ENCODE peak calls at places on chromosomes 16 and 17, in four cellular contexts. L is A549, E is RWPE1, D is small intestine. Z is an unnamed sample.

GRCh38 chr17:75517277-75517865 is 1.0 kb downstream of the TSEN54 start:
- DNase-seq in L (no peak), E (no peak), D (peak), Z (no peak)

GRCh38 chr17:82752371-82753200 is 721 bp downstream of the TBCD start:
- DNase-seq in L (no peak), E (peak), D (peak), Z (no peak)

GRCh38 chr17:41013606-41014005 is 4.7 kb upstream of the KRTAP3-1 start:
- DNase-seq in L (no peak), E (no peak), D (no peak), Z (no peak)

GRCh38 chr17:42563543-42563942 is 1.6 kb downstream of the COASY start:
- DNase-seq in L (no peak), E (no peak), D (peak), Z (peak)

GRCh38 chr17:66491213-66491612 is 188.8 kb downstream of the PRKCA start:
- DNase-seq in L (no peak), E (no peak), D (no peak), Z (no peak)

GRCh38 chr16:27199747-27200146 is 3.6 kb upstream of the KDM8 start:
- DNase-seq in L (no peak), E (no peak), D (peak), Z (no peak)

GRCh38 chr16:14559809-14560227 is 70.2 kb downstream of the PARN start:
- DNase-seq in L (peak), E (no peak), D (peak), Z (no peak)

GRCh38 chr17:29918922-29919856 is 10.8 kb downstream of the SSH2 start:
- DNase-seq in L (no peak), E (peak), D (no peak), Z (no peak)

GRCh38 chr16:48384305-48384981 is 770 bp downstream of the SIAH1 start:
- DNase-seq in L (peak), E (peak), D (peak), Z (peak)

GRCh38 chr16:15601212-15601879 is 41.6 kb downstream of the MARF1 start:
- DNase-seq in L (no peak), E (no peak), D (no peak), Z (no peak)

GRCh38 chr16:72673118-72673517 is 374.8 kb downstream of the ZFHX3 start:
- DNase-seq in L (peak), E (no peak), D (no peak), Z (no peak)

GRCh38 chr17:81034168-81034777 is 678 bp upstream of the BAIAP2 start:
- DNase-seq in L (no peak), E (no peak), D (no peak), Z (no peak)

GRCh38 chr17:81036128-81036891 is 1.4 kb downstream of the BAIAP2 start:
- DNase-seq in L (no peak), E (no peak), D (no peak), Z (no peak)

GRCh38 chr17:81034779-81035388 is at the start of gene BAIAP2:
- DNase-seq in L (peak), E (peak), D (peak), Z (peak)

GRCh38 chr17:81037026-81037782 is 2.3 kb downstream of the BAIAP2 start:
- DNase-seq in L (no peak), E (peak), D (peak), Z (peak)

DNA sequence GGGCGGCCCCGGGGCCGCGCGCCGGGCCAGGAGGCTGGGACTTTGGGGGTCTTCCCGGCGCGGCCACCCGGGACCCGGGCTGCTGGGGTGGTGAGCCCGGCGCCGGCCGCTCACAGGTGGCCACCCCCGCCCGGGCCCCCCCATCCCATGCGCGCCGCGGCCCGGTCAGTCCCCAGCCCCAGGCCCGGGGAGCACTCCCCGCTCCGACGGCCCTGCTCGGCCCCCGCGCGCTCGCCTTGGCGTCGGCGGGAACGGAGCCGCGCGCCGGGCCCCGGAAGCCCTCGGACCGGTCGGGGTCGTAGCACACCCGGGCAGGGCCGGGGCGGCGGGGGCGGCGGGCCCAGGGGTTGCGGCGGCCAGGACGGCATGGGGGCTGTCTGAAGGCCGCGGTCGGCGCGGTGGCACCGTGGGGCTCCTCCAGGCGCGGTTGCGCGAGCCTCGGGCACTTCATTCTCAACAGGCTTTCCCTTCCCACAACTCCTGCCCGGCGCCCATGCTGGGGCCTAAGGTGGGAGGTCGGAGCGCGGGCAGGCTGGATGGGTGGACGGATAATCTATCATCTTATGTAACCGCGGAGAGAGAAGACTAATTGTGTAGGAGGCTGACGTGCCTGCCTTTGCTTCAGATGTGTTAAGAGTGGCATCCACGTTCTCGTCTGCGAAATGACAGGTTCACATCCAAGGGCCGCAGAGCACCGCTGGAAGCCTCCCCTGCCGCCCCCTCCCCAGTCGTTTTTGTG is 607 bp downstream of the BAIAP2 start:
- DNase-seq in L (no peak), E (no peak), D (no peak), Z (no peak)
- H3K27ac ChIP-seq in L (peak), E (peak), D (no peak), Z (peak)

DNA sequence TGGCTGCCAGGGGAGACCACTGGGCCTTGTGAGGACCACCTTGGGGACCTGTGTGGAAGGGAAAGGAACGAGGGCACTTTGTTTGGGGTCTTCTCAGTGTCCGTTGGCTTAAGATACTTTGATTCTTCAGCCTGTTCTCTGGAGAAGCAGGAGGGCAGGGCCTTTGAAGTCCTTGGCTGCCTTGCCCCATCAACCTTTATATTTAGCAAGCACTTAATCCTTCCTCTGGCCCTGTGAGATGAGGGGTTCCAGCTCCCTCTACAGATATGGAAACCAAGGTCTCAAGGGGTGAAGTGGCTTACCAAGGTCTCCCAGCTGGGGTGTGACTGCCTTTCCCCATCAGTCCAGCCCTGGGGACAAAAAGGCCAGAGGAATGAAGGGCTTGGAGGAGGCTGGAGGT is 28.5 kb downstream of the TTYH2 start:
- DNase-seq in L (no peak), E (no peak), D (no peak), Z (no peak)
- H3K27ac ChIP-seq in L (no peak), E (no peak), D (no peak), Z (no peak)

GRCh38 chr17:17730250-17730935 is 49.1 kb downstream of the RAI1 start:
- DNase-seq in L (no peak), E (no peak), D (no peak), Z (no peak)
- H3K27ac ChIP-seq in L (peak), E (peak), D (no peak), Z (peak)

GRCh38 chr17:59723607-59724006 is 16.2 kb downstream of the VMP1 start:
- DNase-seq in L (no peak), E (no peak), D (peak), Z (no peak)

GRCh38 chr17:59719526-59719925 is 12.1 kb downstream of the VMP1 start:
- DNase-seq in L (no peak), E (no peak), D (no peak), Z (no peak)

GRCh38 chr17:59722623-59723022 is 15.2 kb downstream of the VMP1 start:
- DNase-seq in L (no peak), E (no peak), D (no peak), Z (no peak)

GRCh38 chr17:59725691-59726090 is 18.2 kb downstream of the VMP1 start:
- DNase-seq in L (no peak), E (no peak), D (no peak), Z (no peak)

GRCh38 chr17:59723041-59723440 is 15.6 kb downstream of the VMP1 start:
- DNase-seq in L (no peak), E (no peak), D (peak), Z (no peak)
- H3K27ac ChIP-seq in L (no peak), E (no peak), D (peak), Z (peak)

GRCh38 chr17:77507116-77507885 is 366.5 kb downstream of the SEC14L1 start:
- DNase-seq in L (no peak), E (peak), D (peak), Z (no peak)
- H3K27ac ChIP-seq in L (peak), E (peak), D (no peak), Z (no peak)

GRCh38 chr17:10583834-10584233 is 34.4 kb upstream of the MYH2 start:
- DNase-seq in L (no peak), E (no peak), D (no peak), Z (no peak)

GRCh38 chr17:10574324-10574723 is 24.9 kb upstream of the MYH2 start:
- DNase-seq in L (no peak), E (peak), D (no peak), Z (no peak)

GRCh38 chr17:10579270-10579669 is 29.8 kb upstream of the MYH2 start:
- DNase-seq in L (no peak), E (peak), D (no peak), Z (no peak)
- H3K27ac ChIP-seq in L (no peak), E (no peak), D (no peak), Z (no peak)

DNA sequence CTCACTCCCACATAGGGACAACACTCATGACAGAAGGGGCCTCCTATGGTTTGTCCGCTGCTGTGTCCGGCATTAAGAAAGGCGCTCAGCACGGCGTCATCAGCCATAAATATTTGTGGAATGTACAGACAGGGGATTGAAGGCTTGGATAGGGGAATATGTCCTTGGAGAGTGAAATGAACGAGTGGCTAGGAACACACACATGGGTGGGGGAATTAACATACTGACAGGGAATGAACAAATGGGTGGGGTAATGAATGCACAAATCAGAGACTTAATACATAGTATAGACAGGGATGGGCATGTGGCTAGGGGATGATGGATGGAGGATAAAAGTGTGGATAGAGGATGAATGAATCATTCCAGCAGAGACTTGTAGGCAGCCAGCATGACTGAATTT is 154.0 kb upstream of the HSBP1 start:
- DNase-seq in L (no peak), E (peak), D (no peak), Z (no peak)
- H3K27ac ChIP-seq in L (no peak), E (no peak), D (no peak), Z (no peak)

GRCh38 chr16:84138824-84139627 is 6.0 kb downstream of the HSDL1 start:
- DNase-seq in L (no peak), E (no peak), D (no peak), Z (no peak)
- H3K27ac ChIP-seq in L (no peak), E (no peak), D (no peak), Z (no peak)

GRCh38 chr16:88754912-88755744 is 29.9 kb downstream of the PIEZO1 start:
- DNase-seq in L (no peak), E (peak), D (peak), Z (no peak)
- H3K27ac ChIP-seq in L (no peak), E (peak), D (no peak), Z (peak)

Z was measured in breast epithelium.